ENCODE peak calls at places on chromosome 5, in seven cellular contexts. One of them, this sample, is unnamed. For H3K4me1, the result is how much of the 10 kb centered on the place peaks cover.

GRCh38 chr5:180329606-180330269 is 23.4 kb downstream of the GFPT2 start:
- DNase-seq in effector memory CD4-positive, alpha-beta T cell: no peak
- DNase-seq in uterus: no peak
- DNase-seq in PC-3: no peak
- DNase-seq in cardiac muscle cell: no peak
- DNase-seq in Peyer's patch: no peak
- DNase-seq in naive thymus-derived CD4-positive, alpha-beta T cell: no peak
- DNase-seq in this sample: no peak

GRCh38 chr5:23112237-23112636 is 259.1 kb upstream of the CDH12 start:
- DNase-seq in effector memory CD4-positive, alpha-beta T cell: no peak
- DNase-seq in uterus: no peak
- DNase-seq in PC-3: no peak
- DNase-seq in cardiac muscle cell: no peak
- DNase-seq in Peyer's patch: no peak
- DNase-seq in naive thymus-derived CD4-positive, alpha-beta T cell: no peak
- DNase-seq in this sample: no peak

GRCh38 chr5:142697356-142697807 is 11.5 kb upstream of the FGF1 start:
- DNase-seq in effector memory CD4-positive, alpha-beta T cell: no peak
- DNase-seq in uterus: peak
- DNase-seq in PC-3: no peak
- DNase-seq in cardiac muscle cell: no peak
- DNase-seq in Peyer's patch: no peak
- DNase-seq in naive thymus-derived CD4-positive, alpha-beta T cell: no peak
- DNase-seq in this sample: peak

GRCh38 chr5:61493973-61494372 is 161.9 kb downstream of the ZSWIM6 start:
- DNase-seq in effector memory CD4-positive, alpha-beta T cell: no peak
- DNase-seq in uterus: no peak
- DNase-seq in PC-3: no peak
- DNase-seq in cardiac muscle cell: no peak
- DNase-seq in Peyer's patch: no peak
- DNase-seq in naive thymus-derived CD4-positive, alpha-beta T cell: no peak
- DNase-seq in this sample: no peak

GRCh38 chr5:168676499-168676898 is 97.3 kb upstream of the PANK3 start:
- DNase-seq in effector memory CD4-positive, alpha-beta T cell: no peak
- DNase-seq in uterus: no peak
- DNase-seq in PC-3: no peak
- DNase-seq in cardiac muscle cell: no peak
- DNase-seq in Peyer's patch: no peak
- DNase-seq in naive thymus-derived CD4-positive, alpha-beta T cell: no peak
- DNase-seq in this sample: no peak

GRCh38 chr5:59799668-59800374 is 93.7 kb downstream of the PDE4D start:
- DNase-seq in effector memory CD4-positive, alpha-beta T cell: no peak
- DNase-seq in uterus: no peak
- DNase-seq in PC-3: peak
- DNase-seq in cardiac muscle cell: peak
- DNase-seq in Peyer's patch: no peak
- DNase-seq in naive thymus-derived CD4-positive, alpha-beta T cell: no peak
- DNase-seq in this sample: no peak

GRCh38 chr5:93296338-93296737 is 284.7 kb downstream of the NR2F1-AS1 start:
- DNase-seq in effector memory CD4-positive, alpha-beta T cell: no peak
- DNase-seq in uterus: no peak
- DNase-seq in PC-3: peak
- DNase-seq in cardiac muscle cell: no peak
- DNase-seq in Peyer's patch: no peak
- DNase-seq in naive thymus-derived CD4-positive, alpha-beta T cell: no peak
- DNase-seq in this sample: no peak

GRCh38 chr5:135223404-135223803 is 175.6 kb downstream of the MACROH2A1 start:
- DNase-seq in effector memory CD4-positive, alpha-beta T cell: no peak
- DNase-seq in uterus: peak
- DNase-seq in PC-3: no peak
- DNase-seq in cardiac muscle cell: no peak
- DNase-seq in Peyer's patch: peak
- DNase-seq in naive thymus-derived CD4-positive, alpha-beta T cell: no peak
- DNase-seq in this sample: peak

GRCh38 chr5:28576022-28576421 is 1537.6 kb upstream of the CDH9 start:
- DNase-seq in effector memory CD4-positive, alpha-beta T cell: no peak
- DNase-seq in uterus: no peak
- DNase-seq in PC-3: peak
- DNase-seq in cardiac muscle cell: peak
- DNase-seq in Peyer's patch: no peak
- DNase-seq in naive thymus-derived CD4-positive, alpha-beta T cell: no peak
- DNase-seq in this sample: no peak

GRCh38 chr5:151123897-151124751 is 33.5 kb downstream of the ANXA6 start:
- DNase-seq in effector memory CD4-positive, alpha-beta T cell: no peak
- DNase-seq in uterus: no peak
- DNase-seq in PC-3: peak
- DNase-seq in cardiac muscle cell: no peak
- DNase-seq in Peyer's patch: peak
- DNase-seq in naive thymus-derived CD4-positive, alpha-beta T cell: no peak
- DNase-seq in this sample: peak

GRCh38 chr5:54669285-54669684 is 151.7 kb downstream of the SNX18 start:
- DNase-seq in effector memory CD4-positive, alpha-beta T cell: no peak
- DNase-seq in uterus: no peak
- DNase-seq in PC-3: no peak
- DNase-seq in cardiac muscle cell: no peak
- DNase-seq in Peyer's patch: no peak
- DNase-seq in naive thymus-derived CD4-positive, alpha-beta T cell: no peak
- DNase-seq in this sample: no peak

DNA sequence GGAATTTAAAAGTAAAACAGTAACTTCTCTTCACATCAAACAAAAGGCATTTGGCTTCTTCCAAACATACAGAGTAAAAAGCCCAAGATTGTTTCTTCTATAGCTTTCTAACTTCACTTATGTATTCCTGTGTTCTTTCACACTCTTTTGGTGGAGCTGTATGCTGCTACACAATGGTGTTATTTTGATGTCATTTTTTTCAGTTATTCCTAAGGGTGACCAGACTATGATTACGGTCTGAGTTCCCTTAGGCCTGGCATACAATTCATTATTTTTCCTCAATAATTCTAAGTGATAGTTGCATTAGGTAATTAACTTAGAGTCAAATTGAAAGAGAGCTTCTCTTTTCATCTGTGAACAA is 66.2 kb upstream of the IL7R start:
- DNase-seq in effector memory CD4-positive, alpha-beta T cell: no peak
- DNase-seq in uterus: no peak
- DNase-seq in PC-3: no peak
- DNase-seq in cardiac muscle cell: no peak
- DNase-seq in Peyer's patch: no peak
- DNase-seq in naive thymus-derived CD4-positive, alpha-beta T cell: no peak
- DNase-seq in this sample: no peak
- H3K4me1 ChIP-seq in effector memory CD4-positive, alpha-beta T cell: under half
- H3K4me1 ChIP-seq in uterus: under half
- H3K4me1 ChIP-seq in PC-3: under half
- H3K4me1 ChIP-seq in cardiac muscle cell: under half
- H3K4me1 ChIP-seq in Peyer's patch: under half
- H3K4me1 ChIP-seq in naive thymus-derived CD4-positive, alpha-beta T cell: under half
- H3K4me1 ChIP-seq in this sample: under half

GRCh38 chr5:141413540-141414069 is 818 bp downstream of the PCDHGA10 start:
- DNase-seq in effector memory CD4-positive, alpha-beta T cell: no peak
- DNase-seq in uterus: no peak
- DNase-seq in PC-3: no peak
- DNase-seq in cardiac muscle cell: no peak
- DNase-seq in Peyer's patch: no peak
- DNase-seq in naive thymus-derived CD4-positive, alpha-beta T cell: no peak
- DNase-seq in this sample: no peak
- H3K4me3 ChIP-seq in effector memory CD4-positive, alpha-beta T cell: peak
- H3K4me3 ChIP-seq in uterus: no peak
- H3K4me3 ChIP-seq in PC-3: no peak
- H3K4me3 ChIP-seq in cardiac muscle cell: peak
- H3K4me3 ChIP-seq in Peyer's patch: peak
- H3K4me3 ChIP-seq in naive thymus-derived CD4-positive, alpha-beta T cell: peak
- H3K4me3 ChIP-seq in this sample: peak

DNA sequence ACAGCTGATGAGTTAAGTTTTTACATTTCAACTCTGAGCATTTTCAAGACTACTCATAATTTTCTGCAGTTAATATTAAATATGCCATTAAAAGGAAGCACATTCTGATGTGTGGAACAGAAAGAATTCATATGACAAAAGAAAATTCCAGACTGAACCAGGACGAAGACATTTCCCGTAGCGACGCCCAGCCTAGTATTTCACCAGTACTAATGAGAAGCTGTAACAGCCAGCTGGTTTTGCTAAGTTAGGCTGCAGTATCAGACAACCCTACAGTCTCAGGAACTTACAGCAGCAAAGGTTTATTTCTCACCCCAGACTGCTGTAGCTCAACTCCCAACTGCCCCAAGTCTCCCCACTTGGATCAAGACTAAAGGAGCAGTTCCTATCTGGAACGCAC is 91.6 kb downstream of the TMEM174 start:
- DNase-seq in effector memory CD4-positive, alpha-beta T cell: no peak
- DNase-seq in uterus: no peak
- DNase-seq in PC-3: no peak
- DNase-seq in cardiac muscle cell: no peak
- DNase-seq in Peyer's patch: no peak
- DNase-seq in naive thymus-derived CD4-positive, alpha-beta T cell: no peak
- DNase-seq in this sample: no peak
- H3K27ac ChIP-seq in effector memory CD4-positive, alpha-beta T cell: no peak
- H3K27ac ChIP-seq in uterus: no peak
- H3K27ac ChIP-seq in PC-3: no peak
- H3K27ac ChIP-seq in cardiac muscle cell: no peak
- H3K27ac ChIP-seq in Peyer's patch: no peak
- H3K27ac ChIP-seq in naive thymus-derived CD4-positive, alpha-beta T cell: no peak
- H3K27ac ChIP-seq in this sample: no peak

GRCh38 chr5:137622850-137623249 is 113.0 kb downstream of the KLHL3 start:
- DNase-seq in effector memory CD4-positive, alpha-beta T cell: no peak
- DNase-seq in uterus: no peak
- DNase-seq in PC-3: no peak
- DNase-seq in cardiac muscle cell: no peak
- DNase-seq in Peyer's patch: no peak
- DNase-seq in naive thymus-derived CD4-positive, alpha-beta T cell: no peak
- DNase-seq in this sample: peak
- H3K4me1 ChIP-seq in effector memory CD4-positive, alpha-beta T cell: under half
- H3K4me1 ChIP-seq in uterus: under half
- H3K4me1 ChIP-seq in PC-3: under half
- H3K4me1 ChIP-seq in cardiac muscle cell: under half
- H3K4me1 ChIP-seq in Peyer's patch: under half
- H3K4me1 ChIP-seq in naive thymus-derived CD4-positive, alpha-beta T cell: under half
- H3K4me1 ChIP-seq in this sample: under half

GRCh38 chr5:174759091-174759490 is 34.7 kb downstream of the MSX2 start:
- DNase-seq in effector memory CD4-positive, alpha-beta T cell: no peak
- DNase-seq in uterus: no peak
- DNase-seq in PC-3: peak
- DNase-seq in cardiac muscle cell: no peak
- DNase-seq in Peyer's patch: no peak
- DNase-seq in naive thymus-derived CD4-positive, alpha-beta T cell: no peak
- DNase-seq in this sample: no peak
- H3K4me3 ChIP-seq in effector memory CD4-positive, alpha-beta T cell: no peak
- H3K4me3 ChIP-seq in uterus: no peak
- H3K4me3 ChIP-seq in PC-3: no peak
- H3K4me3 ChIP-seq in cardiac muscle cell: no peak
- H3K4me3 ChIP-seq in Peyer's patch: no peak
- H3K4me3 ChIP-seq in naive thymus-derived CD4-positive, alpha-beta T cell: no peak
- H3K4me3 ChIP-seq in this sample: no peak

GRCh38 chr5:132468665-132469379 is 21.8 kb downstream of the IRF1 start:
- DNase-seq in effector memory CD4-positive, alpha-beta T cell: no peak
- DNase-seq in uterus: peak
- DNase-seq in PC-3: peak
- DNase-seq in cardiac muscle cell: no peak
- DNase-seq in Peyer's patch: peak
- DNase-seq in naive thymus-derived CD4-positive, alpha-beta T cell: no peak
- DNase-seq in this sample: no peak
- H3K27ac ChIP-seq in effector memory CD4-positive, alpha-beta T cell: no peak
- H3K27ac ChIP-seq in uterus: no peak
- H3K27ac ChIP-seq in PC-3: no peak
- H3K27ac ChIP-seq in cardiac muscle cell: no peak
- H3K27ac ChIP-seq in Peyer's patch: peak
- H3K27ac ChIP-seq in naive thymus-derived CD4-positive, alpha-beta T cell: no peak
- H3K27ac ChIP-seq in this sample: no peak

GRCh38 chr5:39273314-39273954 is 54.1 kb upstream of the FYB1 start:
- DNase-seq in effector memory CD4-positive, alpha-beta T cell: no peak
- DNase-seq in uterus: no peak
- DNase-seq in PC-3: no peak
- DNase-seq in cardiac muscle cell: no peak
- DNase-seq in Peyer's patch: no peak
- DNase-seq in naive thymus-derived CD4-positive, alpha-beta T cell: no peak
- DNase-seq in this sample: no peak
- H3K4me1 ChIP-seq in effector memory CD4-positive, alpha-beta T cell: under half
- H3K4me1 ChIP-seq in uterus: under half
- H3K4me1 ChIP-seq in PC-3: under half
- H3K4me1 ChIP-seq in cardiac muscle cell: under half
- H3K4me1 ChIP-seq in Peyer's patch: under half
- H3K4me1 ChIP-seq in naive thymus-derived CD4-positive, alpha-beta T cell: under half
- H3K4me1 ChIP-seq in this sample: under half

GRCh38 chr5:14757853-14758252 is 93.3 kb downstream of the OTULIN start:
- DNase-seq in effector memory CD4-positive, alpha-beta T cell: no peak
- DNase-seq in uterus: no peak
- DNase-seq in PC-3: no peak
- DNase-seq in cardiac muscle cell: no peak
- DNase-seq in Peyer's patch: no peak
- DNase-seq in naive thymus-derived CD4-positive, alpha-beta T cell: no peak
- DNase-seq in this sample: no peak
- H3K4me3 ChIP-seq in effector memory CD4-positive, alpha-beta T cell: no peak
- H3K4me3 ChIP-seq in uterus: no peak
- H3K4me3 ChIP-seq in PC-3: no peak
- H3K4me3 ChIP-seq in cardiac muscle cell: no peak
- H3K4me3 ChIP-seq in Peyer's patch: no peak
- H3K4me3 ChIP-seq in naive thymus-derived CD4-positive, alpha-beta T cell: no peak
- H3K4me3 ChIP-seq in this sample: no peak

This sample was measured in testis.